ENCODE peak calls at places on chromosomes 1 and 21, in four cellular contexts. F is HepG2, Y is K562, K is SK-N-SH. V is an unnamed sample.

GRCh38 chr21:15446193-15446592 is 283.6 kb upstream of the USP25 start:
- DNase-seq in Y (no peak), K (no peak), F (no peak), V (peak; percentile 12)

GRCh38 chr1:200673952-200674823 is 4.5 kb upstream of the DDX59 start:
- DNase-seq in Y (no peak), F (no peak), K (no peak), V (no peak)

GRCh38 chr1:243268284-243268653 is 12.4 kb downstream of the SDCCAG8 start:
- DNase-seq in Y (no peak), K (no peak), F (no peak), V (no peak)

GRCh38 chr1:3711780-3712451 is 40.3 kb upstream of the CCDC27 start:
- DNase-seq in Y (no peak), K (peak; percentile 87), F (no peak), V (no peak)

GRCh38 chr1:246786606-246787238 is 62.5 kb downstream of the SCCPDH start:
- DNase-seq in F (no peak), K (no peak), Y (no peak), V (no peak)

GRCh38 chr1:45930258-45931150 is 127.1 kb downstream of the MAST2 start:
- DNase-seq in F (no peak), K (no peak), Y (no peak), V (no peak)

GRCh38 chr1:248102847-248103246 is 7.9 kb downstream of the OR2L13 start:
- DNase-seq in F (no peak), K (no peak), Y (no peak), V (no peak)

GRCh38 chr1:205530116-205530515 is 25.6 kb downstream of the CDK18 start:
- DNase-seq in K (no peak), Y (no peak), F (no peak), V (no peak)

GRCh38 chr1:43849670-43850069 is 83.9 kb upstream of the ARTN start:
- DNase-seq in K (no peak), Y (no peak), F (no peak), V (no peak)

GRCh38 chr1:111402083-111402482 is 25.5 kb downstream of the OVGP1 start:
- DNase-seq in K (no peak), Y (no peak), F (no peak), V (no peak)

GRCh38 chr1:96236156-96236739 is 485.3 kb upstream of the PTBP2 start:
- DNase-seq in F (peak; percentile 10), K (peak; percentile 33), Y (no peak), V (peak; percentile 14)

GRCh38 chr1:202160377-202160940 is at the start of gene PTPN7:
- DNase-seq in Y (peak; percentile 69), K (no peak), F (no peak), V (no peak)

GRCh38 chr1:227898502-227899140 is 49.1 kb downstream of the WNT9A start:
- DNase-seq in F (no peak), Y (no peak), K (no peak), V (peak; percentile 6)

GRCh38 chr1:65804584-65804983 is 11.9 kb downstream of the PDE4B start:
- DNase-seq in Y (no peak), F (no peak), K (no peak), V (no peak)

GRCh38 chr21:41755934-41756773 is 10.7 kb downstream of the RIPK4 start:
- DNase-seq in Y (no peak), F (no peak), K (no peak), V (no peak)

GRCh38 chr1:31715097-31715872 is 11.5 kb upstream of the COL16A1 start:
- DNase-seq in F (peak; percentile 86), Y (peak; percentile 91), K (peak; percentile 95), V (peak; percentile 99)

GRCh38 chr21:46116189-46116845 is 18.4 kb downstream of the COL6A2 start:
- DNase-seq in K (peak; percentile 20), F (no peak), Y (no peak), V (peak; percentile 10)

GRCh38 chr1:181043025-181043880 is 9.5 kb downstream of the MR1 start:
- DNase-seq in Y (peak; percentile 34), K (no peak), F (peak; percentile 74), V (no peak)

GRCh38 chr1:27332536-27333281 is 9.1 kb upstream of the SYTL1 start:
- DNase-seq in Y (peak; percentile 85), K (peak; percentile 87), F (no peak), V (peak; percentile 80)

GRCh38 chr1:145545055-145545454 is 62.7 kb upstream of the GPR89A start:
- DNase-seq in Y (no peak), F (no peak), K (no peak), V (no peak)

GRCh38 chr1:192626366-192627179 is 9.4 kb upstream of the RGS13 start:
- DNase-seq in K (no peak), Y (no peak), F (no peak), V (no peak)

GRCh38 chr21:42724226-42724920 is 71.0 kb downstream of the PDE9A start:
- DNase-seq in F (peak; percentile 91), Y (no peak), K (no peak), V (no peak)

GRCh38 chr1:64268653-64269557 is 65.5 kb downstream of the UBE2U start:
- DNase-seq in F (peak; percentile 55), Y (peak; percentile 49), K (peak; percentile 57), V (peak; percentile 72)

GRCh38 chr1:160429702-160430535 is 29.6 kb downstream of the VANGL2 start:
- DNase-seq in K (no peak), F (no peak), Y (no peak), V (no peak)

GRCh38 chr1:157156058-157156541 is 17.9 kb upstream of the ETV3 start:
- DNase-seq in K (peak; percentile 83), F (peak; percentile 57), Y (peak; percentile 79), V (peak; percentile 93)

GRCh38 chr1:81549588-81550127 is 251.1 kb upstream of the ADGRL2 start:
- DNase-seq in Y (no peak), K (peak; percentile 18), F (peak; percentile 8), V (no peak)

GRCh38 chr21:25569711-25570110 is 37.6 kb downstream of the MRPL39 start:
- DNase-seq in K (no peak), Y (no peak), F (no peak), V (no peak)

GRCh38 chr1:22529901-22530621 is 33.2 kb upstream of the EPHA8 start:
- DNase-seq in Y (no peak), F (no peak), K (no peak), V (no peak)

GRCh38 chr21:44477712-44478111 is 22.4 kb downstream of the LRRC3 start:
- DNase-seq in Y (no peak), K (no peak), F (no peak), V (no peak)

GRCh38 chr1:13892671-13893325 is 192.8 kb downstream of the PRDM2 start:
- DNase-seq in Y (no peak), F (no peak), K (peak; percentile 63), V (peak; percentile 35)

GRCh38 chr1:184163674-184164470 is 112.3 kb downstream of the TSEN15 start:
- DNase-seq in Y (no peak), F (no peak), K (no peak), V (no peak)

DNA sequence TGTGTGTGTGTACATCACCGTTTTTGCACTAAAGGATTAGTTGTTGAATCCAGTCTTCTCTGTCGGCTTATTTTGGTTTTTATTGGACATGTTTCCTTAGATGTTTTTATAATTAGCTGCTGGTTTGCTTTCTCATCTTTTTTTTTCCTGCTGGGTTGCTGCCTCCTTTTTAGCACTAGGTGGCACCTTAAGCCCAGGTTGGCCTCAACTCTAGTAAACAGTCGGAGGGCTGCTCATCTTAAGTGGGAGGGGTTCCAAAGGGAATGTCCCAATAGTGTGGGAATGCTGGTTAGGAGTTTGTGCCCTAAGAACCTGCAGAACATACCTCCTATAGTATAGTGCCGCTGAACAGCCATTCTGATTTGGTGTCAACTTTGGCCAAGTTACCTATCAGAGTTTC is 570.1 kb upstream of the CXADR start:
- DNase-seq in F (peak; percentile 35), Y (no peak), K (peak; percentile 1), V (peak; percentile 50)
- TF ChIP-seq FOXJ3 in F (no peak), Y (no peak), K (no peak), V (no peak)

GRCh38 chr1:15469836-15470495 is 5.9 kb upstream of the CELA2B start:
- DNase-seq in F (no peak), K (no peak), Y (no peak), V (no peak)
- TF ChIP-seq MAX in F (no peak), K (no peak), Y (no peak), V (no peak)

GRCh38 chr1:109113787-109114568 is at the start of gene ELAPOR1:
- DNase-seq in Y (no peak), F (no peak), K (peak; percentile 74), V (peak; percentile 63)
- TF ChIP-seq FOXJ3 in Y (no peak), F (no peak), K (no peak), V (no peak)

GRCh38 chr1:67429528-67430357 is 459 bp downstream of the SERBP1 start:
- DNase-seq in K (peak; percentile 38), F (no peak), Y (peak; percentile 22), V (no peak)
- TF ChIP-seq MAX in K (no peak), F (peak; percentile 2), Y (no peak), V (no peak)

DNA sequence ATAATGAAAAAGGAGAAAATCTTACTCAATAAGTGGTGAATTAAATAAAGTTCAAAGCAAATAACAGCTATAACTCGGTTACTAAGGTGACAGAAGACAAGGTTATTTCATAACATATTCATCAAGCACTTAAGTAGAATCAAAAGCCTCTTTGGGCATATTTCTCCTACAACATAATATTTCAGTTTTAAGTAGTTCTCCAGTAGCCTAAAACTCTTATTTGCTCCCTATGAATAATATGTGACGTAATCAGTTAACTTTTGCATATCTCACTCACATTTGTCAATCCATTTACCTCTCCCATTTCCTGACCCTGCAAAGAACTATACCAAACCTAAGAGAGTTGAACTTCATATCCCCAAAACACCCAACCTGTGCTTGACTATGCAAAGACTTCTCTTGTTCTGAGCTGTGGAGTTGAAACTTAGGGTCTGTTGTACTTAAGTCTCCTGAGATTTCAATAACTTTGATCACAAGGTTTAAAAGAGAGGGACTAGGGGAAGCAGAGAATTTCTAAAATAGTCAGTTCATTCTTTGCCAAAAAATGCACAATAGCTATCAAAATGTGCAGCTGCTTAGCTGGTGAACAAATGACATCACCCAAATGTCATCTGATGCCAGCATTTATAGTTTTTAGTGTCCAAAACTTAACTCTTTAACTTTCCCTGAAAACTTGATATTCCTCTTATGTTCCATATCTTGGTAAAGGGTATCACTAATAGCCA is 37.2 kb downstream of the TTLL7 start:
- DNase-seq in Y (no peak), F (no peak), K (no peak), V (no peak)
- TF ChIP-seq FOXJ3 in Y (no peak), F (no peak), K (no peak), V (no peak)

GRCh38 chr1:15459771-15460719 is 3.5 kb downstream of the CELA2A start:
- DNase-seq in F (no peak), K (peak; percentile 60), Y (no peak), V (no peak)
- TF ChIP-seq MAX in F (no peak), K (no peak), Y (no peak), V (no peak)

GRCh38 chr1:206782448-206782847 is 10.2 kb upstream of the IL10 start:
- DNase-seq in F (no peak), Y (no peak), K (no peak), V (no peak)
- TF ChIP-seq FOXJ3 in F (no peak), Y (no peak), K (no peak), V (no peak)

DNA sequence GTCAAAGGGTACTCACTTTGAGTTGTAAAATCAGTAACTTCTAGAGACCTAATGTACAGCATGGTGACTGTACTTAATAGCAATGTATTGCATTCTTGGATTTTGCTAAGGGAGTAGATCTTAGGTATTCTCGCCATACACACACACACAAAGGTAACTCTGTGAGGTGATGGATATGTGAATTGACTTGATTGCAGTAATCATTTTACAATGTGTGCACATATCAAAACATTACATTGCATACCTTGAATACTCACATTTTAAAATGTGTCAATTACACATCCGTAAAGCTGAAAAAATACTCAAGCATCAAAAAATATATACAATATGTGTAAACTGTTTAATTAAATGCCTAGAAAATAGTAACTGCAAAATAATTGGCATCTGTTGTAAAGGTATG is 86.0 kb downstream of the SLC35F3 start:
- DNase-seq in Y (no peak), F (no peak), K (no peak), V (no peak)
- TF ChIP-seq MAX in Y (no peak), F (no peak), K (no peak), V (no peak)